ENCODE peak calls at places on chromosomes 7 and 10, in six cellular contexts. P is T follicular helper cell; W is naive thymus-derived CD8-positive, alpha-beta T cell; K is progenitor cell of endocrine pancreas; M is amniotic stem cell; I is neural progenitor cell. Q is an unnamed sample.

GRCh38 chr10:21423850-21424249 is 101.6 kb downstream of the SKIDA1 start:
- DNase-seq in P (no peak), W (no peak), K (no peak), M (no peak), I (no peak), Q (no peak)

GRCh38 chr7:2876031-2876862 is 32.1 kb upstream of the GNA12 start:
- DNase-seq in P (no peak), W (no peak), K (no peak), M (peak; percentile 26), I (no peak), Q (no peak)

GRCh38 chr10:100654835-100655759 is 90.3 kb upstream of the PAX2 start:
- DNase-seq in P (no peak), W (no peak), K (no peak), M (no peak), I (peak; percentile 67), Q (no peak)

GRCh38 chr10:34889004-34889869 is 74.1 kb upstream of the PARD3 start:
- DNase-seq in P (no peak), W (no peak), K (no peak), M (no peak), I (no peak), Q (no peak)

GRCh38 chr10:15712903-15713302 is 6.8 kb downstream of the ITGA8 start:
- DNase-seq in P (no peak), W (no peak), K (no peak), M (peak; percentile 45), I (no peak), Q (no peak)

GRCh38 chr10:99372546-99373271 is 43.6 kb downstream of the CNNM1 start:
- DNase-seq in P (no peak), W (no peak), K (no peak), M (peak; percentile 14), I (no peak), Q (no peak)

GRCh38 chr7:151346180-151346769 is 4.7 kb downstream of the NUB1 start:
- DNase-seq in P (no peak), W (no peak), K (no peak), M (no peak), I (no peak), Q (no peak)

GRCh38 chr7:73570977-73571376 is 7.4 kb downstream of the TBL2 start:
- DNase-seq in P (no peak), W (no peak), K (no peak), M (no peak), I (no peak), Q (no peak)

GRCh38 chr7:4682621-4683042 is 537 bp downstream of the FOXK1 start:
- DNase-seq in P (peak; percentile 24), W (peak; percentile 13), K (no peak), M (no peak), I (no peak), Q (no peak)

GRCh38 chr7:157271991-157272324 is 64.8 kb upstream of the DNAJB6 start:
- DNase-seq in P (no peak), W (no peak), K (no peak), M (peak; percentile 90), I (no peak), Q (peak; percentile 98)

GRCh38 chr10:14952851-14953451 is 945 bp downstream of the DCLRE1C start:
- DNase-seq in P (no peak), W (no peak), K (no peak), M (no peak), I (peak; percentile 58), Q (no peak)

GRCh38 chr7:129670636-129671035 is 59.1 kb downstream of the NRF1 start:
- DNase-seq in P (no peak), W (no peak), K (no peak), M (no peak), I (no peak), Q (no peak)

GRCh38 chr10:32072025-32072787 is 16.0 kb upstream of the KIF5B start:
- DNase-seq in P (no peak), W (no peak), K (no peak), M (no peak), I (no peak), Q (no peak)

GRCh38 chr10:113680172-113681111 is 730 bp downstream of the CASP7 start:
- DNase-seq in P (no peak), W (peak; percentile 36), K (no peak), M (no peak), I (no peak), Q (peak; percentile 37)

GRCh38 chr10:67612156-67612555 is 83.8 kb downstream of the CTNNA3 start:
- DNase-seq in P (no peak), W (no peak), K (no peak), M (no peak), I (no peak), Q (no peak)

GRCh38 chr10:119022846-119023552 is 6.5 kb upstream of the NANOS1 start:
- DNase-seq in P (no peak), W (no peak), K (no peak), M (no peak), I (no peak), Q (no peak)

GRCh38 chr7:144835166-144835611 is 664 bp downstream of the TPK1 start:
- DNase-seq in P (peak; percentile 22), W (peak; percentile 35), K (no peak), M (no peak), I (peak; percentile 48), Q (no peak)

GRCh38 chr10:62728479-62728878 is 76.0 kb upstream of the ADO start:
- DNase-seq in P (no peak), W (no peak), K (no peak), M (no peak), I (no peak), Q (no peak)

GRCh38 chr7:112173214-112173905 is 32.8 kb downstream of the DOCK4 start:
- DNase-seq in P (no peak), W (no peak), K (no peak), M (no peak), I (no peak), Q (no peak)

GRCh38 chr10:91875779-91876178 is 33.5 kb downstream of the FGFBP3 start:
- DNase-seq in P (no peak), W (no peak), K (no peak), M (no peak), I (no peak), Q (no peak)

GRCh38 chr10:24721254-24722106 is 2.2 kb downstream of the ARHGAP21 start:
- DNase-seq in P (no peak), W (no peak), K (peak; percentile 30), M (no peak), I (peak; percentile 54), Q (no peak)

GRCh38 chr10:114380060-114380459 is 24.2 kb downstream of the AFAP1L2 start:
- DNase-seq in P (no peak), W (no peak), K (no peak), M (no peak), I (no peak), Q (no peak)

GRCh38 chr7:65746398-65746669 is 126.5 kb upstream of the VKORC1L1 start:
- DNase-seq in P (no peak), W (no peak), K (no peak), M (no peak), I (no peak), Q (no peak)

GRCh38 chr7:24409429-24410024 is 125.5 kb downstream of the NPY start:
- DNase-seq in P (no peak), W (no peak), K (no peak), M (no peak), I (no peak), Q (no peak)

GRCh38 chr10:88536437-88536836 is 46.7 kb downstream of the RNLS start:
- DNase-seq in P (no peak), W (no peak), K (no peak), M (no peak), I (no peak), Q (no peak)

GRCh38 chr7:49721441-49721840 is 52.0 kb upstream of the VWC2 start:
- DNase-seq in P (no peak), W (no peak), K (no peak), M (no peak), I (no peak), Q (no peak)

GRCh38 chr10:130215076-130215917 is 79.1 kb downstream of the GLRX3 start:
- DNase-seq in P (no peak), W (no peak), K (no peak), M (no peak), I (no peak), Q (no peak)